ENCODE peak calls at places on chromosomes 1 and 21, in nine cellular contexts. S is neural progenitor cell, D is GM23248, Q is MM.1S, P is SK-N-SH, F is hepatocyte, J is HCT116, U is GM23338, A is OCI-LY7. H is an unnamed sample.

GRCh38 chr1:234731371-234732085 is 121.5 kb upstream of the IRF2BP2 start:
- DNase-seq in A (no peak), U (no peak), D (peak; percentile 94), P (no peak), S (no peak), J (peak; percentile 21), F (no peak), Q (no peak), H (peak; percentile 87)

GRCh38 chr1:37476460-37477197 is 2.2 kb downstream of the ZC3H12A start:
- DNase-seq in U (no peak), S (no peak), J (no peak), D (peak; percentile 93), Q (no peak), A (no peak), P (no peak), F (peak; percentile 89), H (peak; percentile 85)

GRCh38 chr1:181079920-181080319 is 8.6 kb upstream of the IER5 start:
- DNase-seq in D (no peak), F (no peak), J (no peak), P (no peak), Q (no peak), A (no peak), S (no peak), U (no peak), H (no peak)

GRCh38 chr1:232722626-232723025 is 82.6 kb upstream of the MAP10 start:
- DNase-seq in A (no peak), S (no peak), P (no peak), Q (no peak), F (no peak), U (no peak), J (no peak), D (peak; percentile 12), H (peak; percentile 66)

GRCh38 chr21:45468051-45468970 is 63.3 kb downstream of the COL18A1 start:
- DNase-seq in A (no peak), D (no peak), U (no peak), J (no peak), P (no peak), Q (no peak), F (no peak), S (no peak), H (no peak)

GRCh38 chr21:39429445-39429844 is 16.1 kb downstream of the LCA5L start:
- DNase-seq in Q (no peak), P (no peak), D (no peak), A (no peak), F (no peak), S (no peak), U (no peak), J (no peak), H (no peak)

GRCh38 chr21:28069446-28069845 is 923.2 kb downstream of the LTN1 start:
- DNase-seq in S (peak; percentile 57), Q (no peak), P (no peak), F (no peak), U (peak; percentile 66), D (peak; percentile 27), J (no peak), A (no peak), H (peak; percentile 17)

GRCh38 chr1:2283371-2283990 is 55.4 kb downstream of the SKI start:
- DNase-seq in Q (no peak), J (no peak), P (no peak), D (no peak), U (no peak), F (no peak), S (no peak), A (no peak), H (no peak)

DNA sequence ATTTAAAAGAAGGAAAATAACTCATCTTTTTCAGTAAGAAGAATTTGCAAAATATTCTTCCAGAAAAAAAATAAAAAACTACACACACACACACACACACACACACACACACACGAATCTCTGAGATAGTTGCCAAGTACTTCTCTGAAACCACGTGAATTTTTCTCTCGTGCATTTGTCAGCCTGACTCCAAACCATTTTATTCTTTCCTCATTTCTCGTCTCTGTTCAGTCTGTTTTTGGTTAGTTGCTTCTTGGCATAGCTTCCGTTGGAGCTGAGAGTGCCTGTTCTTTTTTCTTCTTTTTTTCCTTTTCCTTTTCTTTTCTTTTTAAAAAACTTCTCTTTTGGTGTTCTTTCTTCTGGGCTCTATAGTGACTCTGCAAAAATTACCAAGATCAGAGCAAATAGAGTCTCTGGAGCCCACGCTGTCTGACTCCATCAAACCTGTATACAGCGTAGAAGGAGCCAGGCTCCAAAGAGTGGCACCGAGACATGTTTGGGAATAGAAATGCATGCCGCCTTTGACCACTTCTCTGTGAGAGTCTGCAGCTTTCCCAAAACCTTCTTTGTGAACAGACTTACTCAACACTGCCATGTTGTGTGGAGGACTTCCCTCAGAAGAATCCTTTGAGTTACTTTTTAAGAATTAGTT is 55.1 kb downstream of the GORAB start:
- DNase-seq in D (peak; percentile 88), U (no peak), F (peak; percentile 36), S (no peak), Q (no peak), J (no peak), A (no peak), P (no peak), H (no peak)
- H2AFZ ChIP-seq in D (peak overlapping the region; percentile 84), U (no peak overlapping the region), F (no peak overlapping the region), S (no peak overlapping the region), Q (no peak overlapping the region), J (no peak overlapping the region), A (no peak overlapping the region), P (peak overlapping the region; percentile 64), H (no peak overlapping the region)

GRCh38 chr1:41239988-41240610 is 2.0 kb downstream of the SCMH1 start:
- DNase-seq in P (no peak), Q (peak; percentile 49), J (no peak), F (peak; percentile 57), D (peak; percentile 73), S (no peak), A (peak; percentile 55), U (no peak), H (peak; percentile 70)
- H3K4me2 ChIP-seq in P (peak overlapping the region; percentile 80), Q (peak overlapping the region; percentile 94), J (peak overlapping the region; percentile 79), F (peak overlapping the region; percentile 88), D (peak overlapping the region; percentile 81), S (peak overlapping the region; percentile 91), A (peak overlapping the region; percentile 62), U (peak overlapping the region; percentile 76), H (peak overlapping the region; percentile 94)

GRCh38 chr1:228393811-228394570 is 12.6 kb downstream of the TRIM11 start:
- DNase-seq in S (no peak), F (no peak), D (no peak), A (no peak), Q (no peak), U (no peak), J (no peak), P (no peak), H (no peak)

GRCh38 chr1:228392111-228392936 is 14.3 kb downstream of the TRIM11 start:
- DNase-seq in S (no peak), J (no peak), U (no peak), F (no peak), D (peak; percentile 30), P (no peak), Q (no peak), A (no peak), H (no peak)

GRCh38 chr1:228393268-228393699 is 13.4 kb downstream of the TRIM11 start:
- DNase-seq in D (peak; percentile 84), U (peak; percentile 60), J (no peak), S (peak; percentile 57), P (no peak), Q (no peak), A (peak; percentile 17), F (no peak), H (peak; percentile 50)

GRCh38 chr1:228396770-228397453 is 9.7 kb downstream of the TRIM11 start:
- DNase-seq in S (no peak), U (no peak), J (no peak), A (no peak), Q (no peak), P (no peak), F (no peak), D (no peak), H (no peak)

GRCh38 chr1:228394571-228395394 is 11.9 kb downstream of the TRIM11 start:
- DNase-seq in D (no peak), J (no peak), F (no peak), Q (no peak), U (no peak), A (no peak), P (no peak), S (no peak), H (no peak)
- TF ChIP-seq EZH2phosphoT487 in D (no peak), J (no peak), F (no peak), Q (no peak), U (no peak), A (no peak), P (no peak), S (no peak), H (no peak)

GRCh38 chr1:111364690-111365089 is 62.8 kb downstream of the OVGP1 start:
- DNase-seq in A (no peak), F (no peak), D (no peak), S (peak; percentile 7), J (no peak), Q (no peak), U (peak; percentile 36), P (no peak), H (no peak)
- H2AFZ ChIP-seq in A (no peak overlapping the region), F (no peak overlapping the region), D (peak overlapping the region; percentile 75), S (peak overlapping the region; percentile 76), J (no peak overlapping the region), Q (no peak overlapping the region), U (no peak overlapping the region), P (peak overlapping the region; percentile 84), H (no peak overlapping the region)

H was measured in PC-3.